ENCODE peak calls at places on chromosomes 12 and 14, in six cellular contexts. One of them, this sample, is unnamed. For H3K9me3, the result is how much of the 10 kb centered on the place peaks cover.

GRCh38 chr12:90572778-90573177 is 382.2 kb downstream of the CCER1 start:
- DNase-seq in IMR-90: no peak
- DNase-seq in neural progenitor cell: no peak
- DNase-seq in fibroblast of lung: no peak
- DNase-seq in A549: no peak
- DNase-seq in SK-N-SH: no peak
- DNase-seq in this sample: no peak

GRCh38 chr14:75711796-75712211 is 50.8 kb downstream of the TTLL5 start:
- DNase-seq in IMR-90: peak
- DNase-seq in neural progenitor cell: peak
- DNase-seq in fibroblast of lung: peak
- DNase-seq in A549: peak
- DNase-seq in SK-N-SH: no peak
- DNase-seq in this sample: no peak

GRCh38 chr14:30252800-30253425 is 306.0 kb upstream of the G2E3 start:
- DNase-seq in IMR-90: peak
- DNase-seq in neural progenitor cell: no peak
- DNase-seq in fibroblast of lung: peak
- DNase-seq in A549: no peak
- DNase-seq in SK-N-SH: no peak
- DNase-seq in this sample: no peak

GRCh38 chr12:107593713-107594381 is 91.8 kb upstream of the PWP1 start:
- DNase-seq in IMR-90: no peak
- DNase-seq in neural progenitor cell: no peak
- DNase-seq in fibroblast of lung: no peak
- DNase-seq in A549: no peak
- DNase-seq in SK-N-SH: no peak
- DNase-seq in this sample: peak

GRCh38 chr14:59695198-59695597 is 118.6 kb upstream of the CCDC175 start:
- DNase-seq in IMR-90: no peak
- DNase-seq in neural progenitor cell: no peak
- DNase-seq in fibroblast of lung: no peak
- DNase-seq in A549: no peak
- DNase-seq in SK-N-SH: no peak
- DNase-seq in this sample: no peak

GRCh38 chr14:95485222-95485819 is 31.1 kb downstream of the SYNE3 start:
- DNase-seq in IMR-90: no peak
- DNase-seq in neural progenitor cell: peak
- DNase-seq in fibroblast of lung: no peak
- DNase-seq in A549: no peak
- DNase-seq in SK-N-SH: no peak
- DNase-seq in this sample: no peak

GRCh38 chr14:101721951-101722661 is 39.4 kb upstream of the PPP2R5C start:
- DNase-seq in IMR-90: no peak
- DNase-seq in neural progenitor cell: no peak
- DNase-seq in fibroblast of lung: no peak
- DNase-seq in A549: no peak
- DNase-seq in SK-N-SH: no peak
- DNase-seq in this sample: no peak

GRCh38 chr14:41476526-41476925 is 130.2 kb upstream of the LRFN5 start:
- DNase-seq in IMR-90: no peak
- DNase-seq in neural progenitor cell: no peak
- DNase-seq in fibroblast of lung: no peak
- DNase-seq in A549: no peak
- DNase-seq in SK-N-SH: no peak
- DNase-seq in this sample: no peak

GRCh38 chr12:119780786-119781434 is 96.2 kb downstream of the CIT start:
- DNase-seq in IMR-90: peak
- DNase-seq in neural progenitor cell: peak
- DNase-seq in fibroblast of lung: peak
- DNase-seq in A549: peak
- DNase-seq in SK-N-SH: peak
- DNase-seq in this sample: no peak

GRCh38 chr12:25436206-25436912 is 116.7 kb downstream of the LMNTD1 start:
- DNase-seq in IMR-90: peak
- DNase-seq in neural progenitor cell: peak
- DNase-seq in fibroblast of lung: peak
- DNase-seq in A549: peak
- DNase-seq in SK-N-SH: peak
- DNase-seq in this sample: peak

GRCh38 chr14:66746316-66747006 is 238.5 kb downstream of the GPHN start:
- DNase-seq in IMR-90: peak
- DNase-seq in neural progenitor cell: peak
- DNase-seq in fibroblast of lung: peak
- DNase-seq in A549: peak
- DNase-seq in SK-N-SH: peak
- DNase-seq in this sample: peak

GRCh38 chr12:19462441-19462840 is 23.1 kb downstream of the AEBP2 start:
- DNase-seq in IMR-90: no peak
- DNase-seq in neural progenitor cell: no peak
- DNase-seq in fibroblast of lung: peak
- DNase-seq in A549: no peak
- DNase-seq in SK-N-SH: peak
- DNase-seq in this sample: no peak

GRCh38 chr14:94123296-94123695 is 6.1 kb downstream of the IFI27L2 start:
- DNase-seq in IMR-90: no peak
- DNase-seq in neural progenitor cell: no peak
- DNase-seq in fibroblast of lung: no peak
- DNase-seq in A549: no peak
- DNase-seq in SK-N-SH: no peak
- DNase-seq in this sample: no peak

GRCh38 chr12:188910-189621 is 24.9 kb downstream of the SLC6A12 start:
- DNase-seq in IMR-90: peak
- DNase-seq in neural progenitor cell: peak
- DNase-seq in fibroblast of lung: peak
- DNase-seq in A549: peak
- DNase-seq in SK-N-SH: peak
- DNase-seq in this sample: no peak

GRCh38 chr12:1355396-1355795 is 239.0 kb downstream of the FBXL14 start:
- DNase-seq in IMR-90: peak
- DNase-seq in neural progenitor cell: no peak
- DNase-seq in fibroblast of lung: peak
- DNase-seq in A549: no peak
- DNase-seq in SK-N-SH: no peak
- DNase-seq in this sample: no peak

GRCh38 chr14:80055912-80056801 is 155.1 kb downstream of the DIO2 start:
- DNase-seq in IMR-90: peak
- DNase-seq in neural progenitor cell: peak
- DNase-seq in fibroblast of lung: peak
- DNase-seq in A549: peak
- DNase-seq in SK-N-SH: peak
- DNase-seq in this sample: peak

GRCh38 chr12:45299132-45299692 is 83.3 kb downstream of the ANO6 start:
- DNase-seq in IMR-90: peak
- DNase-seq in neural progenitor cell: no peak
- DNase-seq in fibroblast of lung: peak
- DNase-seq in A549: no peak
- DNase-seq in SK-N-SH: no peak
- DNase-seq in this sample: no peak

GRCh38 chr12:130526813-130527212 is 189.1 kb downstream of the PIWIL1 start:
- DNase-seq in IMR-90: no peak
- DNase-seq in neural progenitor cell: peak
- DNase-seq in fibroblast of lung: no peak
- DNase-seq in A549: peak
- DNase-seq in SK-N-SH: no peak
- DNase-seq in this sample: no peak

GRCh38 chr12:85283560-85283959 is 3.5 kb downstream of the ALX1 start:
- DNase-seq in IMR-90: no peak
- DNase-seq in neural progenitor cell: no peak
- DNase-seq in fibroblast of lung: no peak
- DNase-seq in A549: no peak
- DNase-seq in SK-N-SH: no peak
- DNase-seq in this sample: no peak

GRCh38 chr12:7374423-7375144 is 69.4 kb downstream of the CD163L1 start:
- DNase-seq in IMR-90: peak
- DNase-seq in neural progenitor cell: peak
- DNase-seq in fibroblast of lung: peak
- DNase-seq in A549: peak
- DNase-seq in SK-N-SH: peak
- DNase-seq in this sample: peak

GRCh38 chr12:13489246-13489645 is 292.7 kb downstream of the EMP1 start:
- DNase-seq in IMR-90: no peak
- DNase-seq in neural progenitor cell: no peak
- DNase-seq in fibroblast of lung: no peak
- DNase-seq in A549: no peak
- DNase-seq in SK-N-SH: no peak
- DNase-seq in this sample: no peak

GRCh38 chr12:2228535-2228934 is 175.7 kb downstream of the CACNA1C start:
- DNase-seq in IMR-90: no peak
- DNase-seq in neural progenitor cell: no peak
- DNase-seq in fibroblast of lung: no peak
- DNase-seq in A549: no peak
- DNase-seq in SK-N-SH: no peak
- DNase-seq in this sample: no peak

DNA sequence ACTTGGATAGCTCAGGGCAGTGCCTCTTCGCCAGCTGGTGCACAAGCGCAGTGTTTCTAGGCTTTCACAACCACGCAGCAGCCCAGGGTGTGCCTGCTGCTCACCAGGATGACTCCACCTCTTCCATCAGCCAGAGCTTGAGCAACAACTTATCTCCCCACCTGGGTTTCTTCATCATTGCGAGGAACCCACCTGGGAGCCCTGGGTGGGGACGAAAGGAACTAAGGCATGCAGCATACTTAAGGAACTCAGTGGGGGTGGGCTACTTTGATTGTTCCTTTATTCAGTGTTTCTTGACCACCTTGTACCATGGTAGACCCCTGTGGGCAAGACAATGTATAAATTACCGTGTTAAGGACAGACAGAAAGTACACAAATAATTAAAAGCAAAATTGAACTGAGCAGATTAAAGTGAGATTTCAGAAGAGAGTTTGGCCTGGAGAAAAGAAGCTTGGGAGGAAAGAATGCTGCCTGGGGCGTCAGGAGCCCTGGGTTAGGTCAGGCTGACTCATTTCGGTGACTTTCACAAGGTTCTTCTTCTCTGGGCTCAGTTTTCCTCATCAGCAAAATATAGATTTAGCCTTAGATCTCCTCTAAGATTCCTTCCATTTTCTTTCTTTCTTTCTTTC is 22.9 kb downstream of the KRT18 start:
- DNase-seq in IMR-90: peak
- DNase-seq in neural progenitor cell: peak
- DNase-seq in fibroblast of lung: peak
- DNase-seq in A549: peak
- DNase-seq in SK-N-SH: no peak
- DNase-seq in this sample: no peak
- H3K4me2 ChIP-seq in IMR-90: no peak
- H3K4me2 ChIP-seq in neural progenitor cell: no peak
- H3K4me2 ChIP-seq in fibroblast of lung: no peak
- H3K4me2 ChIP-seq in A549: peak
- H3K4me2 ChIP-seq in SK-N-SH: peak
- H3K4me2 ChIP-seq in this sample: no peak

GRCh38 chr12:34105392-34105933 is 83.2 kb downstream of the ALG10 start:
- DNase-seq in IMR-90: no peak
- DNase-seq in neural progenitor cell: no peak
- DNase-seq in fibroblast of lung: no peak
- DNase-seq in A549: no peak
- DNase-seq in SK-N-SH: no peak
- DNase-seq in this sample: no peak
- H3K9me3 ChIP-seq in IMR-90: under half
- H3K9me3 ChIP-seq in neural progenitor cell: under half
- H3K9me3 ChIP-seq in fibroblast of lung: under half
- H3K9me3 ChIP-seq in A549: under half
- H3K9me3 ChIP-seq in SK-N-SH: under half
- H3K9me3 ChIP-seq in this sample: under half

GRCh38 chr14:69133206-69134125 is 19.5 kb downstream of the DCAF5 start:
- DNase-seq in IMR-90: peak
- DNase-seq in neural progenitor cell: no peak
- DNase-seq in fibroblast of lung: peak
- DNase-seq in A549: no peak
- DNase-seq in SK-N-SH: peak
- DNase-seq in this sample: no peak
- H3K4me2 ChIP-seq in IMR-90: peak
- H3K4me2 ChIP-seq in neural progenitor cell: no peak
- H3K4me2 ChIP-seq in fibroblast of lung: peak
- H3K4me2 ChIP-seq in A549: peak
- H3K4me2 ChIP-seq in SK-N-SH: peak
- H3K4me2 ChIP-seq in this sample: no peak

DNA sequence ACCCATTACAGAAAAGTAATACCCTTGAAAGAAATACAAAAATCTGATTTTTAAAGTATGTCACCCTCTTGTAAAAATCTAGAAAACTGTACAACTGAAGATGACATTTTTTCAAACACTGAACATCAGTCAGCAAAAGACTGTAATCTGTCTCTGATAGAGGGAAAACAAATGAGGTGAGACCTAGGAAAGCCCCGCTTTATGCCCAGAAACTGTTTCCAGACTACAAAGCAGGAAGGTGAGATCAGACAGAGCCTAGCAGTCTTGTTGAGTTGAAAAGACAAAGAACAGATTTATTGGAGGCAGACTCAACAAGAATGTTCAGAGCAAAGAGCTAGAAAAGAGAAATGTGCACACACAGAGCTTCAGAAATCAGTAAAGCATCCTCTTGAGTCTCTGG is 873.6 kb downstream of the LRFN5 start:
- DNase-seq in IMR-90: no peak
- DNase-seq in neural progenitor cell: no peak
- DNase-seq in fibroblast of lung: no peak
- DNase-seq in A549: no peak
- DNase-seq in SK-N-SH: no peak
- DNase-seq in this sample: no peak
- H3K9me3 ChIP-seq in IMR-90: under half
- H3K9me3 ChIP-seq in neural progenitor cell: under half
- H3K9me3 ChIP-seq in fibroblast of lung: under half
- H3K9me3 ChIP-seq in A549: under half
- H3K9me3 ChIP-seq in SK-N-SH: under half
- H3K9me3 ChIP-seq in this sample: under half